ENCODE peak calls at places on chromosomes 2 and 18, in eight cellular contexts. One of them, this sample, is unnamed.

GRCh38 chr2:65231892-65232477 is 4.4 kb downstream of the ACTR2 start:
- DNase-seq in vagina: no peak
- DNase-seq in fibroblast of pulmonary artery: peak; percentile 26
- DNase-seq in mesothelial cell of epicardium: no peak
- DNase-seq in foreskin keratinocyte: no peak
- DNase-seq in psoas muscle: no peak
- DNase-seq in IMR-90: peak; percentile 38
- DNase-seq in WTC11: no peak
- DNase-seq in this sample: no peak

GRCh38 chr2:3483227-3483985 is 35.9 kb downstream of the ADI1 start:
- DNase-seq in foreskin keratinocyte: peak; percentile 17
- DNase-seq in WTC11: peak; percentile 73
- DNase-seq in vagina: no peak
- DNase-seq in IMR-90: peak; percentile 58
- DNase-seq in fibroblast of pulmonary artery: peak; percentile 64
- DNase-seq in psoas muscle: peak; percentile 60
- DNase-seq in mesothelial cell of epicardium: no peak
- DNase-seq in this sample: no peak

GRCh38 chr2:172093416-172094318 is 8.4 kb downstream of the DLX1 start:
- DNase-seq in mesothelial cell of epicardium: no peak
- DNase-seq in WTC11: no peak
- DNase-seq in psoas muscle: no peak
- DNase-seq in foreskin keratinocyte: no peak
- DNase-seq in vagina: no peak
- DNase-seq in IMR-90: no peak
- DNase-seq in fibroblast of pulmonary artery: no peak
- DNase-seq in this sample: no peak

GRCh38 chr2:64548795-64549194 is 24.7 kb downstream of the AFTPH start:
- DNase-seq in vagina: no peak
- DNase-seq in psoas muscle: no peak
- DNase-seq in WTC11: no peak
- DNase-seq in foreskin keratinocyte: no peak
- DNase-seq in IMR-90: no peak
- DNase-seq in mesothelial cell of epicardium: no peak
- DNase-seq in fibroblast of pulmonary artery: no peak
- DNase-seq in this sample: no peak

GRCh38 chr2:119746836-119747235 is 12.9 kb upstream of the PTPN4 start:
- DNase-seq in WTC11: no peak
- DNase-seq in foreskin keratinocyte: no peak
- DNase-seq in IMR-90: peak; percentile 17
- DNase-seq in fibroblast of pulmonary artery: peak; percentile 28
- DNase-seq in psoas muscle: no peak
- DNase-seq in vagina: no peak
- DNase-seq in mesothelial cell of epicardium: no peak
- DNase-seq in this sample: no peak

GRCh38 chr18:12478269-12479057 is 70.7 kb downstream of the PRELID3A start:
- DNase-seq in IMR-90: no peak
- DNase-seq in WTC11: no peak
- DNase-seq in vagina: no peak
- DNase-seq in foreskin keratinocyte: no peak
- DNase-seq in psoas muscle: no peak
- DNase-seq in mesothelial cell of epicardium: no peak
- DNase-seq in fibroblast of pulmonary artery: no peak
- DNase-seq in this sample: no peak

GRCh38 chr18:26342646-26343045 is 116.4 kb downstream of the TAF4B start:
- DNase-seq in mesothelial cell of epicardium: no peak
- DNase-seq in WTC11: no peak
- DNase-seq in fibroblast of pulmonary artery: no peak
- DNase-seq in foreskin keratinocyte: peak; percentile 51
- DNase-seq in psoas muscle: no peak
- DNase-seq in IMR-90: no peak
- DNase-seq in vagina: no peak
- DNase-seq in this sample: no peak

GRCh38 chr2:62968168-62968567 is 82.5 kb upstream of the OTX1 start:
- DNase-seq in foreskin keratinocyte: peak; percentile 68
- DNase-seq in vagina: no peak
- DNase-seq in psoas muscle: no peak
- DNase-seq in IMR-90: no peak
- DNase-seq in mesothelial cell of epicardium: no peak
- DNase-seq in WTC11: no peak
- DNase-seq in fibroblast of pulmonary artery: no peak
- DNase-seq in this sample: no peak

GRCh38 chr2:240208631-240209211 is 68.3 kb upstream of the OTOS start:
- DNase-seq in fibroblast of pulmonary artery: no peak
- DNase-seq in mesothelial cell of epicardium: no peak
- DNase-seq in WTC11: no peak
- DNase-seq in psoas muscle: no peak
- DNase-seq in foreskin keratinocyte: no peak
- DNase-seq in vagina: no peak
- DNase-seq in IMR-90: no peak
- DNase-seq in this sample: no peak

GRCh38 chr18:13381331-13381730 is 162.8 kb downstream of the LDLRAD4 start:
- DNase-seq in mesothelial cell of epicardium: no peak
- DNase-seq in IMR-90: no peak
- DNase-seq in WTC11: no peak
- DNase-seq in foreskin keratinocyte: no peak
- DNase-seq in psoas muscle: no peak
- DNase-seq in fibroblast of pulmonary artery: no peak
- DNase-seq in vagina: peak; percentile 80
- DNase-seq in this sample: no peak

GRCh38 chr2:227079726-227080125 is 84.3 kb downstream of the COL4A4 start:
- DNase-seq in vagina: no peak
- DNase-seq in IMR-90: peak; percentile 5
- DNase-seq in foreskin keratinocyte: no peak
- DNase-seq in mesothelial cell of epicardium: no peak
- DNase-seq in fibroblast of pulmonary artery: no peak
- DNase-seq in WTC11: no peak
- DNase-seq in psoas muscle: no peak
- DNase-seq in this sample: no peak

GRCh38 chr2:168338292-168338691 is 90.9 kb upstream of the STK39 start:
- DNase-seq in mesothelial cell of epicardium: no peak
- DNase-seq in WTC11: no peak
- DNase-seq in vagina: no peak
- DNase-seq in foreskin keratinocyte: no peak
- DNase-seq in fibroblast of pulmonary artery: no peak
- DNase-seq in IMR-90: no peak
- DNase-seq in psoas muscle: no peak
- DNase-seq in this sample: no peak

GRCh38 chr2:138030459-138030858 is 66.2 kb downstream of the HNMT start:
- DNase-seq in psoas muscle: no peak
- DNase-seq in mesothelial cell of epicardium: no peak
- DNase-seq in fibroblast of pulmonary artery: peak; percentile 63
- DNase-seq in IMR-90: peak; percentile 52
- DNase-seq in WTC11: no peak
- DNase-seq in vagina: no peak
- DNase-seq in foreskin keratinocyte: peak; percentile 92
- DNase-seq in this sample: no peak

GRCh38 chr2:236802862-236803261 is 233.2 kb downstream of the ACKR3 start:
- DNase-seq in WTC11: no peak
- DNase-seq in foreskin keratinocyte: no peak
- DNase-seq in fibroblast of pulmonary artery: no peak
- DNase-seq in IMR-90: no peak
- DNase-seq in mesothelial cell of epicardium: no peak
- DNase-seq in psoas muscle: no peak
- DNase-seq in vagina: no peak
- DNase-seq in this sample: no peak

GRCh38 chr2:78940998-78941397 is 84.5 kb upstream of the REG3G start:
- DNase-seq in fibroblast of pulmonary artery: peak; percentile 85
- DNase-seq in IMR-90: no peak
- DNase-seq in WTC11: no peak
- DNase-seq in mesothelial cell of epicardium: no peak
- DNase-seq in psoas muscle: no peak
- DNase-seq in foreskin keratinocyte: no peak
- DNase-seq in vagina: no peak
- DNase-seq in this sample: no peak

GRCh38 chr2:238425979-238426567 is 654 bp upstream of the ASB1 start:
- DNase-seq in fibroblast of pulmonary artery: peak; percentile 71
- DNase-seq in psoas muscle: no peak
- DNase-seq in foreskin keratinocyte: peak; percentile 45
- DNase-seq in mesothelial cell of epicardium: no peak
- DNase-seq in IMR-90: peak; percentile 68
- DNase-seq in WTC11: no peak
- DNase-seq in vagina: no peak
- DNase-seq in this sample: no peak

GRCh38 chr2:201403904-201404303 is 46.8 kb upstream of the FLACC1 start:
- DNase-seq in foreskin keratinocyte: peak; percentile 63
- DNase-seq in fibroblast of pulmonary artery: peak; percentile 73
- DNase-seq in mesothelial cell of epicardium: no peak
- DNase-seq in vagina: no peak
- DNase-seq in WTC11: no peak
- DNase-seq in psoas muscle: no peak
- DNase-seq in IMR-90: peak; percentile 52
- DNase-seq in this sample: no peak

GRCh38 chr2:47088371-47089082 is 66.6 kb downstream of the STPG4 start:
- DNase-seq in IMR-90: peak; percentile 56
- DNase-seq in psoas muscle: no peak
- DNase-seq in fibroblast of pulmonary artery: peak; percentile 80
- DNase-seq in foreskin keratinocyte: no peak
- DNase-seq in WTC11: no peak
- DNase-seq in mesothelial cell of epicardium: no peak
- DNase-seq in vagina: no peak
- DNase-seq in this sample: no peak

GRCh38 chr2:46615555-46616487 is 136.5 kb downstream of the TMEM247 start:
- DNase-seq in mesothelial cell of epicardium: no peak
- DNase-seq in foreskin keratinocyte: no peak
- DNase-seq in vagina: peak; percentile 86
- DNase-seq in fibroblast of pulmonary artery: no peak
- DNase-seq in WTC11: no peak
- DNase-seq in psoas muscle: no peak
- DNase-seq in IMR-90: peak; percentile 14
- DNase-seq in this sample: peak; percentile 18

GRCh38 chr18:8705280-8705940 is at the start of gene MTCL1:
- DNase-seq in fibroblast of pulmonary artery: peak; percentile 45
- DNase-seq in foreskin keratinocyte: peak; percentile 20
- DNase-seq in mesothelial cell of epicardium: no peak
- DNase-seq in psoas muscle: no peak
- DNase-seq in vagina: peak; percentile 60
- DNase-seq in WTC11: peak; percentile 53
- DNase-seq in IMR-90: no peak
- DNase-seq in this sample: no peak

GRCh38 chr2:227817940-227818568 is 4.4 kb downstream of the CCL20 start:
- DNase-seq in fibroblast of pulmonary artery: peak; percentile 100
- DNase-seq in psoas muscle: peak; percentile 89
- DNase-seq in WTC11: peak; percentile 15
- DNase-seq in IMR-90: peak; percentile 100
- DNase-seq in vagina: peak; percentile 94
- DNase-seq in mesothelial cell of epicardium: peak; percentile 71
- DNase-seq in foreskin keratinocyte: peak; percentile 100
- DNase-seq in this sample: no peak

GRCh38 chr2:46803911-46804670 is 111.5 kb downstream of the MCFD2 start:
- DNase-seq in WTC11: no peak
- DNase-seq in foreskin keratinocyte: peak; percentile 91
- DNase-seq in vagina: peak; percentile 75
- DNase-seq in fibroblast of pulmonary artery: peak; percentile 86
- DNase-seq in IMR-90: peak; percentile 96
- DNase-seq in psoas muscle: no peak
- DNase-seq in mesothelial cell of epicardium: no peak
- DNase-seq in this sample: no peak

GRCh38 chr2:194867328-194867727 is 789.7 kb upstream of the SLC39A10 start:
- DNase-seq in fibroblast of pulmonary artery: peak; percentile 13
- DNase-seq in mesothelial cell of epicardium: no peak
- DNase-seq in WTC11: no peak
- DNase-seq in IMR-90: no peak
- DNase-seq in foreskin keratinocyte: peak; percentile 23
- DNase-seq in vagina: no peak
- DNase-seq in psoas muscle: no peak
- DNase-seq in this sample: no peak
- TF ChIP-seq CTCF in fibroblast of pulmonary artery: peak; percentile 47
- TF ChIP-seq CTCF in mesothelial cell of epicardium: peak; percentile 76
- TF ChIP-seq CTCF in WTC11: peak; percentile 45
- TF ChIP-seq CTCF in IMR-90: peak; percentile 26
- TF ChIP-seq CTCF in foreskin keratinocyte: peak; percentile 67
- TF ChIP-seq CTCF in vagina: no peak
- TF ChIP-seq CTCF in psoas muscle: no peak
- TF ChIP-seq CTCF in this sample: no peak

DNA sequence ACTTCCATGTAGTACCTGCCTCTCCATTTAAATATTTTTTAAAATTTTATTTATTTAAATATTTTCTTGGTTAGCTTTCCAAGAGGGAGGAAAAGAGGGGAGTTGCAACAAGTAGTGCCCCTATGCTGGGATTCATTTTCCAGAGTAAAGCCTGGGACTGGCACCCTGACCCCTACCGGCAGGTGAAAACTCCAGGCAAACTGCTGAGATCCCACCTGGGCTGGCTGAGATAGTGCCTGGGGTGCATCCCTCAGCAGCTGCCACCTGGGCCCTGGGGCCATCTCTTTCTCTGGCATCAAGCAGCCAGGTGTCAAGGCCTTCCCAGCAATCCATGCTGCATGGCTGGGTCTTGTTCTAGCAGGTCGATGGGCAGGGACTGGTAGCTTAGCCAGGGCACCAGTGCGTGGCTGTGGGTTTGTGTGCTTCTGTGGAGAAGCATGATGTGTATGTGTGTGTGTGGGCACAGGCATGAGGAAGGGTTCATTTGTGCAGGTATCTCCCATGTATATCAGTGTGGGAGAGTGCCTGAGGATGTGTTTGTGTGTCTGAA is 6.5 kb downstream of the SIX2 start:
- DNase-seq in mesothelial cell of epicardium: no peak
- DNase-seq in psoas muscle: no peak
- DNase-seq in WTC11: no peak
- DNase-seq in fibroblast of pulmonary artery: no peak
- DNase-seq in foreskin keratinocyte: no peak
- DNase-seq in vagina: no peak
- DNase-seq in IMR-90: no peak
- DNase-seq in this sample: no peak
- TF ChIP-seq CTCF in mesothelial cell of epicardium: no peak
- TF ChIP-seq CTCF in psoas muscle: no peak
- TF ChIP-seq CTCF in WTC11: no peak
- TF ChIP-seq CTCF in fibroblast of pulmonary artery: no peak
- TF ChIP-seq CTCF in foreskin keratinocyte: no peak
- TF ChIP-seq CTCF in vagina: no peak
- TF ChIP-seq CTCF in IMR-90: no peak
- TF ChIP-seq CTCF in this sample: no peak

DNA sequence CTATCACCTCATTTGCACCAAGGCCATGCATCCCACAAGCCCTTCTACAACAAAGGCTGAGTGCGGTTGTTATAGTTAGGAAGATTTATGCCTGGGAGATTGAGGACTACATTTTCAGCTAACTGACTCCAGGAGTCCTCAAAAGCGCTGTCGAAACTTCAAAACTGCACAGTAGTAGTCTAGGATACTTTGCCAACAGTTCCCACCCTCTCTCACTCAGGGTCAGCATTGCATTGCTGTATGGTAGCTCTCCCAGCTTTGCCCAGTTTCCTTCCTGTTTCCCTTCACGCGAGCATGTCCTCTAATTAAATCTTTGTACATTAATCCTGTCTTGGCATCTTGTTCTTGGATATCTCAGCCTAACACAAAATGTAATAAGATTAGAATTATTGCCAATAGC is 420.6 kb upstream of the UBE2E3 start:
- DNase-seq in fibroblast of pulmonary artery: peak; percentile 7
- DNase-seq in IMR-90: no peak
- DNase-seq in foreskin keratinocyte: no peak
- DNase-seq in vagina: no peak
- DNase-seq in psoas muscle: no peak
- DNase-seq in mesothelial cell of epicardium: no peak
- DNase-seq in WTC11: no peak
- DNase-seq in this sample: no peak
- TF ChIP-seq CTCF in fibroblast of pulmonary artery: no peak
- TF ChIP-seq CTCF in IMR-90: no peak
- TF ChIP-seq CTCF in foreskin keratinocyte: no peak
- TF ChIP-seq CTCF in vagina: no peak
- TF ChIP-seq CTCF in psoas muscle: no peak
- TF ChIP-seq CTCF in mesothelial cell of epicardium: no peak
- TF ChIP-seq CTCF in WTC11: no peak
- TF ChIP-seq CTCF in this sample: no peak

GRCh38 chr2:50786345-50786744 is 245.6 kb downstream of the NRXN1 start:
- DNase-seq in IMR-90: no peak
- DNase-seq in fibroblast of pulmonary artery: no peak
- DNase-seq in psoas muscle: no peak
- DNase-seq in foreskin keratinocyte: no peak
- DNase-seq in vagina: no peak
- DNase-seq in WTC11: no peak
- DNase-seq in mesothelial cell of epicardium: no peak
- DNase-seq in this sample: no peak
- TF ChIP-seq CTCF in IMR-90: no peak
- TF ChIP-seq CTCF in fibroblast of pulmonary artery: no peak
- TF ChIP-seq CTCF in psoas muscle: no peak
- TF ChIP-seq CTCF in foreskin keratinocyte: peak; percentile 10
- TF ChIP-seq CTCF in vagina: no peak
- TF ChIP-seq CTCF in WTC11: no peak
- TF ChIP-seq CTCF in mesothelial cell of epicardium: peak; percentile 20
- TF ChIP-seq CTCF in this sample: no peak

This sample was measured in activated B cell treated with CpG ODN at 0.5 μM for 24 hours.